ENCODE peak calls at places on chromosomes 11 and 22, in ten cellular contexts. D is stomach, F is sigmoid colon, L is suprapubic skin, M is GM23338, O is transverse colon, Q is K562, Z is GM12892, U is breast epithelium, X is endothelial cell of umbilical vein. T is an unnamed sample.

GRCh38 chr22:30614268-30614667 is 7.3 kb downstream of the TCN2 start:
- DNase-seq in D (no peak), F (no peak), L (no peak), M (no peak), O (no peak), Q (no peak), Z (no peak), U (no peak), X (no peak), T (no peak)

GRCh38 chr11:132125855-132126841 is 755.7 kb downstream of the NTM start:
- DNase-seq in D (no peak), F (no peak), L (no peak), M (peak), O (no peak), Q (no peak), Z (no peak), U (no peak), X (peak), T (no peak)

GRCh38 chr22:42310301-42310981 is 40.0 kb upstream of the TCF20 start:
- DNase-seq in D (no peak), F (no peak), L (no peak), M (no peak), O (no peak), Q (no peak), Z (no peak), U (no peak), X (no peak), T (no peak)

GRCh38 chr11:78916759-78917158 is 342.1 kb upstream of the NARS2 start:
- DNase-seq in D (no peak), F (no peak), L (no peak), M (no peak), O (no peak), Q (no peak), Z (no peak), U (no peak), X (no peak), T (no peak)

GRCh38 chr11:85464283-85464682 is 162.9 kb downstream of the DLG2 start:
- DNase-seq in D (no peak), F (no peak), L (no peak), M (peak), O (no peak), Q (no peak), Z (no peak), U (no peak), X (no peak), T (no peak)

GRCh38 chr11:123190504-123190903 is 4.5 kb downstream of the CLMP start:
- DNase-seq in D (no peak), F (no peak), L (no peak), M (no peak), O (no peak), Q (no peak), Z (no peak), U (no peak), X (no peak), T (no peak)

GRCh38 chr22:43823353-43823908 is 11.3 kb upstream of the EFCAB6 start:
- DNase-seq in D (peak), F (no peak), L (peak), M (peak), O (no peak), Q (no peak), Z (no peak), U (no peak), X (no peak), T (no peak)

GRCh38 chr22:37420656-37421467 is 6.4 kb downstream of the ELFN2 start:
- DNase-seq in D (no peak), F (no peak), L (no peak), M (peak), O (no peak), Q (no peak), Z (no peak), U (no peak), X (peak), T (no peak)

GRCh38 chr22:26679003-26679629 is 21.7 kb downstream of the MIAT start:
- DNase-seq in D (peak), F (peak), L (peak), M (peak), O (peak), Q (peak), Z (peak), U (peak), X (peak), T (peak)

GRCh38 chr11:124751391-124751740 is 689 bp downstream of the VSIG2 start:
- DNase-seq in D (no peak), F (no peak), L (no peak), M (peak), O (no peak), Q (no peak), Z (no peak), U (no peak), X (no peak), T (no peak)

DNA sequence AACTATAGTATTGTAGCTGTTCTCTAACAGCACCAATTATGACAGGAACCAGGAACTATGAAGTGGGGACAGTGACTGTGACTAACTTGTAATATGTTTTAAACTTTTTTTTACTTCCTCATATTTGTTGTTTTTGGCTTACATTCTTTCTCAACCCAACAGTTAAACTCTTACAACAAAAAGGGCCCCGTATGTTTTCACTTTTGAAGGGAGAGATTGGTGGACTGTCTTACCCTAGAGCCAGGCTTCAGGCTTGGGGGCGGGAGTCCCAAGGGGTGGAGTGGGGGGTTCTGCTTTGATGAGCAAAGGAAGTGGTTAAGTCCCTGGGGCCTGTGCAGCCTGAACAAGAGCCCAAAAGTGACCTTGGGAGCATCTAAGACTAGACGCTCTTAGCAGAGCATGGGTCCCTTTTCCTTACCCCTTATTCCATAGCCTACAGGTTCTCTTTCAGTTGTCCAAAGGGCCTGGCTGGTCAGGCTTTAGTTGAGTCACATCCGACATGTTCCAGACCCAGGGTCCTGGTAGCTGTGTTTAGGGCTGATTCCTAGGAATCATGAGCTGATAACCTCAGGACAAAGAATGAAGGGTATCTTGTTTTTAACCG is 38.8 kb downstream of the STIM1 start:
- DNase-seq in D (no peak), F (no peak), L (no peak), M (no peak), O (peak), Q (peak), Z (peak), U (no peak), X (peak), T (no peak)
- TF ChIP-seq POLR2AphosphoS5 in D (no peak), F (no peak), L (no peak), M (no peak), O (no peak), Q (no peak), Z (peak), U (no peak), X (no peak), T (no peak)

GRCh38 chr11:101914737-101915426 is at the start of gene CEP126:
- DNase-seq in D (peak), F (peak), L (peak), M (peak), O (peak), Q (peak), Z (peak), U (peak), X (peak), T (peak)
- TF ChIP-seq POLR2AphosphoS5 in D (peak), F (peak), L (peak), M (peak), O (peak), Q (no peak), Z (no peak), U (peak), X (peak), T (peak)

DNA sequence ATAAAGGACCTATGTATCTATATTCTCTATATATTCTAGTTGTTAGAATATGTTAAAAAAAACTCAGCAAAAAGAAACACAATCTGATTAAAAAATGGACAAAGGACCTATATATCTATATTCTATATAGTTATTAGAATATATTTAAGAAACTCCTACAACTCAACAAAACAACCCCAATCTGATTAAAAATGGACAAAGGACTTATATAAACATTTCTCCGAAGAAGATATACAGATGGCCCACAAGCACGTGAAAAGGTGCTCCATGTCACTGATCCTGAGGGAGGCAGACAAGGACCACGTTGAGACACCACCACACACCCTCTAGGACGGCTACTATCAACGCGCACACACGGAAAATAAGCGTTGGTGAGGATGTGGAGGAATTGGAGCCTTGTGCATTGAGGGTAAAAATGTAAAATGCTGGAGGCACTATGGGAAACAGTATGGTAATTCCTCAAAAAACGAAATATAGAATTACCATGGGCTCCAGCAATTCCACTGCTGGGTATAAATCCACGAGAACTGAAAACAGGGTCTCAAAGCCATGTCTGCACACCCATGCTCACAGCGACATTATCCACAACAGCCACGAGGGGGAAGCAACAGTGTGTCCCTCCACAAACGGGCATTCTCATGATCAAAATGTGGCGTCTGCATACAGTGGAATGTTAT is 22.7 kb downstream of the YPEL1 start:
- DNase-seq in D (peak), F (no peak), L (no peak), M (peak), O (peak), Q (peak), Z (no peak), U (peak), X (peak), T (peak)
- TF ChIP-seq POLR2AphosphoS5 in D (no peak), F (no peak), L (no peak), M (no peak), O (no peak), Q (no peak), Z (no peak), U (no peak), X (no peak), T (no peak)

DNA sequence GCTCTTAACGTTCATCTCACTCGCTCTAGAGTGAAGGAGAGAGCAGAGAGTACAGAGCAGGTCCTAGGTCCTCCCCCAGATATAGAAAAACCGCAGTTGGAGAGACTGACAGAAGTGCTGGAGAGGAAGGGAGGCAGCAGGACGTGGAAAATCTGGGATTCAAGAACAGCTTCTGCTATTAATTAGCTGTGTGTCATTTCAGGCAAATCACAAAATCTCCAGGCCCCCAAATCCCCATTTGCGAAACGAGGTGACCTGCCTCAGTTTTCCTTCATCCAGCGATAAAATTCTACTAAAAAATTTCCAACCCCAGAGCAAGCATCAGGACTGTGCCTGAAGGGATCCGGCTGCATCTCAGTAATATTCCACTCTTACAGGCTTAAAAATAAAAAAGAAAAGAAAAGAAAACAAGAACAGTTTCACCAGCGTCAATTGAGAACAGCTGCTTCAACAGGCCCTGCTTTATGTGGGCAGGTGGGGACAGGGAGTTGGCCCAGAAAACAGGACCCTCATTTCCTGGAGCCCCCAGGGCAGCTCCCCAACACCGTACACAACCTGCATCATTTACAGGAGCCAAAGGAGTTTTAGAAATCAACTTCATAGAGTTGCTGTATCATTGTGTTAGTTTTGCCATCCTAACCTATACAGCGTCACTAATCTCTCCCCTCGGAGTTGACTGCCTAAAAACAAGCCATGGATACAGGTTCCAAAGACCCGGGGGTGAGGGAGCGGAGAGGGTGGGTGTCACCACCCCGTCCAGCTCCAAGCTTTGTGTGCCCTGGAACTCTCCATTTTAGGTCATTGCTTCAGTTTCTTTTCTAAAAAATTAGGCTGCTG is 2.3 kb upstream of the MALAT1 start:
- DNase-seq in D (no peak), F (peak), L (peak), M (no peak), O (no peak), Q (peak), Z (no peak), U (no peak), X (peak), T (no peak)
- TF ChIP-seq POLR2AphosphoS5 in D (no peak), F (peak), L (no peak), M (no peak), O (no peak), Q (no peak), Z (no peak), U (no peak), X (no peak), T (no peak)